ENCODE peak calls at places on chromosomes 12 and 14, in nine cellular contexts. P, Q, S, B, I, N, H, G and J are unnamed samples.
A peak's percentile ranks its signal among the peaks of the same experiment; 100 is the strongest.

GRCh38 chr12:117189725-117190209 is 503 bp downstream of the FBXO21 start:
- DNase-seq in P (no peak), Q (peak; percentile 89), S (peak; percentile 42), B (no peak), I (peak; percentile 12), N (no peak), H (no peak), G (peak; percentile 28), J (no peak)

GRCh38 chr12:69555461-69555860 is 29.8 kb upstream of the CCT2 start:
- DNase-seq in P (no peak), Q (no peak), S (no peak), B (peak; percentile 53), I (no peak), N (no peak), H (no peak), G (no peak), J (no peak)

GRCh38 chr12:51323966-51324895 is at the start of gene BIN2:
- DNase-seq in P (no peak), Q (peak; percentile 98), S (no peak), B (no peak), I (peak; percentile 20), N (no peak), H (peak; percentile 56), G (peak; percentile 18), J (no peak)

GRCh38 chr14:65940056-65940735 is 527.7 kb downstream of the FUT8 start:
- DNase-seq in P (no peak), Q (no peak), S (peak; percentile 28), B (no peak), I (no peak), N (no peak), H (no peak), G (no peak), J (no peak)

GRCh38 chr14:21073921-21074320 is 3.8 kb downstream of the ARHGEF40 start:
- DNase-seq in P (no peak), Q (no peak), S (no peak), B (no peak), I (no peak), N (no peak), H (no peak), G (no peak), J (no peak)

GRCh38 chr14:77024171-77024627 is 4.3 kb downstream of the IRF2BPL start:
- DNase-seq in P (no peak), Q (no peak), S (no peak), B (no peak), I (no peak), N (no peak), H (peak; percentile 42), G (peak; percentile 35), J (no peak)

GRCh38 chr12:133130038-133130807 is at the start of the genes ZNF10 and ZNF891:
- DNase-seq in P (peak; percentile 93), Q (peak; percentile 99), S (peak; percentile 95), B (peak; percentile 92), I (peak; percentile 95), N (peak; percentile 65), H (peak; percentile 97), G (peak; percentile 97), J (peak; percentile 14)

GRCh38 chr12:3055712-3056467 is 21.3 kb upstream of the TSPAN9 start:
- DNase-seq in P (no peak), Q (peak; percentile 22), S (no peak), B (no peak), I (no peak), N (no peak), H (no peak), G (peak; percentile 48), J (no peak)

GRCh38 chr12:118302053-118302452 is 70.7 kb downstream of the TAOK3 start:
- DNase-seq in P (no peak), Q (no peak), S (no peak), B (no peak), I (no peak), N (peak; percentile 12), H (no peak), G (no peak), J (no peak)

GRCh38 chr12:43744826-43745225 is 13.8 kb downstream of the PUS7L start:
- DNase-seq in P (no peak), Q (no peak), S (no peak), B (no peak), I (no peak), N (no peak), H (no peak), G (no peak), J (no peak)

GRCh38 chr12:111093428-111094142 is 173.2 kb upstream of the MYL2 start:
- DNase-seq in P (no peak), Q (peak; percentile 77), S (no peak), B (no peak), I (no peak), N (no peak), H (no peak), G (no peak), J (no peak)

GRCh38 chr12:96208801-96209534 is 14.8 kb downstream of the ELK3 start:
- DNase-seq in P (no peak), Q (peak; percentile 85), S (no peak), B (no peak), I (no peak), N (no peak), H (no peak), G (no peak), J (no peak)

GRCh38 chr12:110546339-110546738 is 36.8 kb downstream of the PPTC7 start:
- DNase-seq in P (no peak), Q (no peak), S (no peak), B (peak; percentile 54), I (no peak), N (peak; percentile 72), H (no peak), G (no peak), J (no peak)

GRCh38 chr14:34365309-34365915 is 96.6 kb downstream of the SPTSSA start:
- DNase-seq in P (no peak), Q (no peak), S (no peak), B (no peak), I (no peak), N (no peak), H (no peak), G (no peak), J (no peak)

GRCh38 chr14:35333797-35334743 is 41.9 kb downstream of the PSMA6 start:
- DNase-seq in P (no peak), Q (no peak), S (no peak), B (no peak), I (no peak), N (no peak), H (no peak), G (no peak), J (no peak)

DNA sequence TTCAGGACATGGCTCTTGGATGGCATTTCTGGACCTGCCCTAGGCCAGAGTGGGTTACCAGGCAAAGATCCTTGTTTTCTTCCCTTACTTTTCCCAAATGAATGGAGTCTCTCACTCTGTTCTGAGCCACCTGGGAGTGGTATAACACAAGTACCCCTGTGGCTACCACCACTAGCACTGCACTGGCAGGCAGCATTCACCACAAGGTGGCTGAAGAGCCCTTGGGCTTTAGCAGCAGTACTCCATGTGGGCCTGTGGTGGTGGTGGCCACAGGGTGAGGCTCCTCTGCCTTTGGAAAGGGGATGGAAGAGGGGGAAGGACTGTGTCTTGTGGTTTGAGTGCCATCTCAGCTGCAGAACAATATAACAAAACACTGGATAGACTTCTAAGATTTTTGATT is 38.0 kb upstream of the LMNTD1 start:
- DNase-seq in P (no peak), Q (no peak), S (peak; percentile 8), B (no peak), I (no peak), N (no peak), H (no peak), G (no peak), J (no peak)
- TF ChIP-seq CTCF in P (no peak), Q (no peak), S (no peak), B (no peak), I (no peak), N (no peak), H (no peak), G (no peak), J (peak; percentile 3)

GRCh38 chr14:93396456-93396855 is 34.3 kb upstream of the UNC79 start:
- DNase-seq in P (no peak), Q (no peak), S (no peak), B (no peak), I (no peak), N (no peak), H (no peak), G (no peak), J (no peak)

GRCh38 chr14:93395227-93395626 is 35.5 kb upstream of the UNC79 start:
- DNase-seq in P (no peak), Q (no peak), S (no peak), B (no peak), I (no peak), N (no peak), H (no peak), G (no peak), J (no peak)
- TF ChIP-seq CTCF in P (no peak), Q (no peak), S (no peak), B (no peak), I (no peak), N (no peak), H (no peak), G (no peak), J (no peak)

DNA sequence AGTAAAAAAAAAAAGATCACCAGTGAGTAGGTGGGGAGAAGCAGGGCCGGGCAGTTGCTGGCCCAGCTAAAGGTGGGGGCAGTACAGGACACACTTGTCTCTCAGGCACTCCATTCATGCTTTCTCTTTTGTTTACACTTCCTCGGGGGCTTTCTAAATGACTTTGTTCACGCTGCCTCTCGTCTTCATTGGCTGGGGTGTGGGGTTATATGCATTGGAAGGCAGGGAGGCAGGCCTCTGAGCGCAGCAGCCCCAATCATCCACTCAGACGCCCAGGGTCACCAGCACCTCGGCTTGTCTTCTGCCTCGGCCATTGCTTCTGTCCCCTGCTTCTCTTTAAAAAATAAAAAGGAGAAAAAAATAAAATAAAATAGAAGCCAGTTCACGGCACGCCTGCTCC is 369 bp downstream of the TGFB3 start:
- DNase-seq in P (no peak), Q (no peak), S (no peak), B (no peak), I (no peak), N (no peak), H (no peak), G (peak; percentile 36), J (no peak)
- TF ChIP-seq CTCF in P (no peak), Q (no peak), S (no peak), B (no peak), I (no peak), N (no peak), H (no peak), G (no peak), J (no peak)

GRCh38 chr12:122205590-122205925 is 2.0 kb downstream of the B3GNT4 start:
- DNase-seq in P (no peak), Q (no peak), S (no peak), B (no peak), I (no peak), N (no peak), H (no peak), G (no peak), J (no peak)
- TF ChIP-seq CTCF in P (no peak), Q (no peak), S (no peak), B (no peak), I (no peak), N (no peak), H (no peak), G (no peak), J (no peak)